ENCODE peak calls at places on chromosomes 11 and 22, in nine cellular contexts. J, D, R, Y, N, F, Q, W and E are unnamed samples.

GRCh38 chr11:24509114-24509513 is 12.3 kb downstream of the LUZP2 start:
- DNase-seq in N (no peak), J (peak), Q (no peak), D (peak), Y (no peak), R (no peak), F (no peak), W (no peak), E (no peak)

GRCh38 chr22:45171830-45172229 is 8.1 kb downstream of the NUP50 start:
- DNase-seq in D (no peak), Q (no peak), R (no peak), W (no peak), N (no peak), F (no peak), Y (no peak), J (no peak), E (no peak)

GRCh38 chr11:113989916-113990315 is 15.0 kb downstream of the HTR3A start:
- DNase-seq in F (no peak), W (no peak), Q (no peak), J (no peak), N (no peak), Y (no peak), R (no peak), D (no peak), E (no peak)

GRCh38 chr11:64629796-64630562 is 39.0 kb downstream of the SLC22A12 start:
- DNase-seq in Y (no peak), W (peak), Q (no peak), N (peak), R (peak), D (no peak), J (no peak), F (no peak), E (no peak)

GRCh38 chr22:48782817-48783511 is 1044.7 kb downstream of the BRD1 start:
- DNase-seq in D (no peak), N (no peak), J (no peak), R (peak), Y (no peak), Q (no peak), F (no peak), W (no peak), E (no peak)

GRCh38 chr11:56271092-56271491 is 2.9 kb upstream of the OR5T1 start:
- DNase-seq in Q (no peak), N (no peak), J (no peak), R (no peak), D (no peak), F (no peak), W (no peak), Y (no peak), E (no peak)

GRCh38 chr22:47776329-47776728 is 1013.9 kb downstream of the TBC1D22A start:
- DNase-seq in R (no peak), F (no peak), N (no peak), D (no peak), J (no peak), Y (no peak), W (no peak), Q (no peak), E (no peak)

GRCh38 chr11:97684486-97685439 is 1295.0 kb downstream of the JRKL start:
- DNase-seq in R (no peak), Q (no peak), J (peak), N (no peak), W (no peak), F (no peak), D (no peak), Y (no peak), E (no peak)

GRCh38 chr11:9758676-9759518 is 95.0 kb downstream of the SWAP70 start:
- DNase-seq in D (peak), R (peak), Q (peak), Y (peak), N (peak), W (peak), J (peak), F (peak), E (peak)

GRCh38 chr11:76623171-76623883 is 47.2 kb downstream of the LRRC32 start:
- DNase-seq in F (no peak), N (no peak), W (no peak), J (peak), D (no peak), R (no peak), Q (no peak), Y (no peak), E (peak)

GRCh38 chr11:1487851-1488574 is 1.4 kb upstream of the MOB2 start:
- DNase-seq in R (no peak), W (no peak), N (peak), Q (no peak), F (no peak), D (no peak), J (no peak), Y (no peak), E (peak)

GRCh38 chr22:48245119-48245485 is 1482.7 kb downstream of the TBC1D22A start:
- DNase-seq in D (no peak), J (no peak), F (no peak), R (no peak), Q (no peak), Y (no peak), W (no peak), N (no peak), E (no peak)

GRCh38 chr11:9815486-9816136 is 151.7 kb downstream of the SWAP70 start:
- DNase-seq in Y (no peak), W (no peak), R (no peak), J (peak), Q (no peak), F (no peak), N (no peak), D (peak), E (no peak)

GRCh38 chr11:7593476-7593875 is 79.7 kb downstream of the PPFIBP2 start:
- DNase-seq in N (no peak), D (no peak), R (no peak), F (no peak), J (no peak), Y (no peak), W (no peak), Q (no peak), E (no peak)

GRCh38 chr11:13260196-13260962 is 17.2 kb upstream of the BMAL1 start:
- DNase-seq in D (peak), Y (no peak), N (no peak), W (no peak), J (peak), F (peak), R (no peak), Q (no peak), E (no peak)

GRCh38 chr11:128289048-128289447 is 298.3 kb downstream of the ETS1 start:
- DNase-seq in D (no peak), Y (no peak), W (no peak), J (no peak), N (no peak), Q (no peak), R (no peak), F (no peak), E (no peak)

GRCh38 chr11:58023435-58023931 is at the start of gene OR9Q1:
- DNase-seq in R (no peak), Y (no peak), Q (no peak), D (no peak), J (no peak), W (no peak), F (no peak), N (no peak), E (no peak)

GRCh38 chr11:102479733-102480132 is 27.2 kb upstream of the TMEM123 start:
- DNase-seq in Y (no peak), F (no peak), D (no peak), J (no peak), R (no peak), Q (no peak), W (no peak), N (no peak), E (no peak)

GRCh38 chr11:116513894-116514293 is 258.9 kb downstream of the BUD13 start:
- DNase-seq in N (peak), D (no peak), F (no peak), Y (no peak), R (peak), W (peak), Q (peak), J (peak), E (no peak)

GRCh38 chr11:70155386-70155785 is 47.7 kb upstream of the FADD start:
- DNase-seq in Y (no peak), W (no peak), R (no peak), D (no peak), J (no peak), Q (no peak), F (no peak), N (no peak), E (no peak)

GRCh38 chr11:94545641-94546470 is 2.1 kb downstream of the FUT4 start:
- DNase-seq in W (no peak), Y (no peak), Q (no peak), N (peak), D (no peak), F (no peak), J (no peak), R (no peak), E (no peak)

GRCh38 chr11:91299980-91300379 is 924.6 kb upstream of the FAT3 start:
- DNase-seq in D (no peak), R (no peak), Q (no peak), Y (no peak), J (peak), F (no peak), N (no peak), W (no peak), E (no peak)

GRCh38 chr11:82732348-82732733 is 1.3 kb downstream of the FAM181B start:
- DNase-seq in Q (no peak), N (no peak), W (no peak), J (no peak), Y (no peak), R (peak), F (no peak), D (no peak), E (peak)

GRCh38 chr11:78081583-78081982 is 1.9 kb upstream of the NDUFC2 start:
- DNase-seq in J (no peak), N (no peak), Y (no peak), R (no peak), W (no peak), F (no peak), D (no peak), Q (no peak), E (no peak)

GRCh38 chr11:45803981-45804805 is 756 bp upstream of the SLC35C1 start:
- DNase-seq in N (peak), Q (no peak), W (peak), D (peak), F (peak), R (peak), Y (peak), J (peak), E (peak)

GRCh38 chr11:111945198-111945597 is 8.1 kb downstream of the DIXDC1 start:
- DNase-seq in N (no peak), F (no peak), J (no peak), Y (no peak), Q (no peak), W (no peak), D (no peak), R (no peak), E (no peak)

GRCh38 chr11:13999704-14000103 is 37.2 kb downstream of the SPON1 start:
- DNase-seq in D (no peak), J (no peak), Y (no peak), R (no peak), W (no peak), N (no peak), F (no peak), Q (no peak), E (no peak)

GRCh38 chr22:17109113-17109865 is 11.9 kb downstream of the TMEM121B start:
- DNase-seq in N (no peak), D (no peak), Q (no peak), Y (no peak), J (no peak), W (no peak), F (no peak), R (no peak), E (peak)

GRCh38 chr11:21505070-21505469 is 687.8 kb upstream of the ANO5 start:
- DNase-seq in J (no peak), F (no peak), N (no peak), Y (no peak), W (no peak), R (no peak), D (no peak), Q (no peak), E (no peak)

GRCh38 chr11:125591659-125592304 is 870 bp upstream of the STT3A start:
- DNase-seq in Q (no peak), N (peak), D (peak), F (no peak), Y (peak), R (peak), W (peak), J (peak), E (no peak)

GRCh38 chr11:1221848-1222311 is 986 bp upstream of the MUC5B start:
- DNase-seq in F (no peak), N (no peak), W (peak), Q (no peak), J (no peak), D (no peak), R (no peak), Y (no peak), E (peak)

GRCh38 chr11:10885703-10886363 is 28.0 kb upstream of the ZBED5 start:
- DNase-seq in D (no peak), R (peak), Q (no peak), F (no peak), N (no peak), W (no peak), J (peak), Y (no peak), E (no peak)

GRCh38 chr11:61840371-61840770 is 12.3 kb downstream of the FADS2 start:
- DNase-seq in W (no peak), Q (no peak), F (no peak), N (no peak), R (no peak), Y (no peak), D (no peak), J (no peak), E (peak)

GRCh38 chr22:37999640-38000272 is 15.4 kb upstream of the SOX10 start:
- DNase-seq in J (peak), D (peak), Q (peak), N (no peak), F (peak), R (no peak), W (no peak), Y (no peak), E (no peak)